ENCODE peak calls at places on chromosomes 3 and 15, in eight cellular contexts. One of them, this sample, is unnamed.

GRCh38 chr15:67386947-67387346 is 132.4 kb downstream of the IQCH start:
- DNase-seq in cardiac muscle cell: no peak
- DNase-seq in CD8-positive, alpha-beta T cell: no peak
- DNase-seq in Caco-2: no peak
- DNase-seq in right lobe of liver: no peak
- DNase-seq in chondrocyte: no peak
- DNase-seq in kidney: no peak
- DNase-seq in cardiac fibroblast: no peak
- DNase-seq in this sample: no peak

GRCh38 chr15:90214553-90215205 is 13.5 kb downstream of the SEMA4B start:
- DNase-seq in cardiac muscle cell: no peak
- DNase-seq in CD8-positive, alpha-beta T cell: no peak
- DNase-seq in Caco-2: no peak
- DNase-seq in right lobe of liver: no peak
- DNase-seq in chondrocyte: no peak
- DNase-seq in kidney: no peak
- DNase-seq in cardiac fibroblast: peak; percentile 25
- DNase-seq in this sample: no peak

GRCh38 chr15:82531496-82532382 is 8.5 kb downstream of the RPS17 start:
- DNase-seq in cardiac muscle cell: no peak
- DNase-seq in CD8-positive, alpha-beta T cell: no peak
- DNase-seq in Caco-2: no peak
- DNase-seq in right lobe of liver: no peak
- DNase-seq in chondrocyte: no peak
- DNase-seq in kidney: no peak
- DNase-seq in cardiac fibroblast: no peak
- DNase-seq in this sample: no peak

GRCh38 chr3:169694117-169694516 is 30.6 kb upstream of the MECOM start:
- DNase-seq in cardiac muscle cell: peak; percentile 40
- DNase-seq in CD8-positive, alpha-beta T cell: no peak
- DNase-seq in Caco-2: no peak
- DNase-seq in right lobe of liver: no peak
- DNase-seq in chondrocyte: no peak
- DNase-seq in kidney: no peak
- DNase-seq in cardiac fibroblast: peak; percentile 50
- DNase-seq in this sample: no peak

GRCh38 chr15:58189148-58189811 is 51.1 kb downstream of the AQP9 start:
- DNase-seq in cardiac muscle cell: no peak
- DNase-seq in CD8-positive, alpha-beta T cell: no peak
- DNase-seq in Caco-2: no peak
- DNase-seq in right lobe of liver: no peak
- DNase-seq in chondrocyte: no peak
- DNase-seq in kidney: no peak
- DNase-seq in cardiac fibroblast: no peak
- DNase-seq in this sample: no peak

GRCh38 chr15:71042356-71042922 is 72.8 kb upstream of the THSD4 start:
- DNase-seq in cardiac muscle cell: no peak
- DNase-seq in CD8-positive, alpha-beta T cell: no peak
- DNase-seq in Caco-2: no peak
- DNase-seq in right lobe of liver: no peak
- DNase-seq in chondrocyte: no peak
- DNase-seq in kidney: no peak
- DNase-seq in cardiac fibroblast: no peak
- DNase-seq in this sample: no peak

GRCh38 chr3:21524113-21524512 is 226.9 kb downstream of the ZNF385D start:
- DNase-seq in cardiac muscle cell: no peak
- DNase-seq in CD8-positive, alpha-beta T cell: no peak
- DNase-seq in Caco-2: no peak
- DNase-seq in right lobe of liver: no peak
- DNase-seq in chondrocyte: no peak
- DNase-seq in kidney: no peak
- DNase-seq in cardiac fibroblast: no peak
- DNase-seq in this sample: no peak

GRCh38 chr3:16687206-16687605 is 82.0 kb upstream of the DAZL start:
- DNase-seq in cardiac muscle cell: no peak
- DNase-seq in CD8-positive, alpha-beta T cell: no peak
- DNase-seq in Caco-2: no peak
- DNase-seq in right lobe of liver: no peak
- DNase-seq in chondrocyte: no peak
- DNase-seq in kidney: no peak
- DNase-seq in cardiac fibroblast: no peak
- DNase-seq in this sample: no peak

GRCh38 chr15:63763476-63764123 is 70.1 kb downstream of the HERC1 start:
- DNase-seq in cardiac muscle cell: no peak
- DNase-seq in CD8-positive, alpha-beta T cell: no peak
- DNase-seq in Caco-2: no peak
- DNase-seq in right lobe of liver: no peak
- DNase-seq in chondrocyte: no peak
- DNase-seq in kidney: no peak
- DNase-seq in cardiac fibroblast: no peak
- DNase-seq in this sample: peak; percentile 13

GRCh38 chr3:173284301-173284700 is 113.2 kb upstream of the NLGN1 start:
- DNase-seq in cardiac muscle cell: no peak
- DNase-seq in CD8-positive, alpha-beta T cell: no peak
- DNase-seq in Caco-2: no peak
- DNase-seq in right lobe of liver: no peak
- DNase-seq in chondrocyte: no peak
- DNase-seq in kidney: no peak
- DNase-seq in cardiac fibroblast: no peak
- DNase-seq in this sample: no peak

GRCh38 chr15:70036585-70037343 is 61.0 kb downstream of the TLE3 start:
- DNase-seq in cardiac muscle cell: no peak
- DNase-seq in CD8-positive, alpha-beta T cell: no peak
- DNase-seq in Caco-2: no peak
- DNase-seq in right lobe of liver: no peak
- DNase-seq in chondrocyte: no peak
- DNase-seq in kidney: peak; percentile 48
- DNase-seq in cardiac fibroblast: no peak
- DNase-seq in this sample: peak; percentile 89

GRCh38 chr3:31831526-31832034 is 149.5 kb downstream of the OSBPL10 start:
- DNase-seq in cardiac muscle cell: no peak
- DNase-seq in CD8-positive, alpha-beta T cell: no peak
- DNase-seq in Caco-2: no peak
- DNase-seq in right lobe of liver: no peak
- DNase-seq in chondrocyte: no peak
- DNase-seq in kidney: no peak
- DNase-seq in cardiac fibroblast: no peak
- DNase-seq in this sample: no peak

GRCh38 chr15:33313491-33313890 is 2.7 kb downstream of the RYR3 start:
- DNase-seq in cardiac muscle cell: no peak
- DNase-seq in CD8-positive, alpha-beta T cell: no peak
- DNase-seq in Caco-2: no peak
- DNase-seq in right lobe of liver: no peak
- DNase-seq in chondrocyte: no peak
- DNase-seq in kidney: no peak
- DNase-seq in cardiac fibroblast: no peak
- DNase-seq in this sample: no peak

GRCh38 chr15:63306480-63307073 is 29.2 kb downstream of the APH1B start:
- DNase-seq in cardiac muscle cell: no peak
- DNase-seq in CD8-positive, alpha-beta T cell: no peak
- DNase-seq in Caco-2: no peak
- DNase-seq in right lobe of liver: no peak
- DNase-seq in chondrocyte: no peak
- DNase-seq in kidney: no peak
- DNase-seq in cardiac fibroblast: no peak
- DNase-seq in this sample: no peak

GRCh38 chr3:196111939-196112386 is 30.1 kb upstream of the TFRC start:
- DNase-seq in cardiac muscle cell: no peak
- DNase-seq in CD8-positive, alpha-beta T cell: no peak
- DNase-seq in Caco-2: no peak
- DNase-seq in right lobe of liver: peak; percentile 15
- DNase-seq in chondrocyte: peak; percentile 34
- DNase-seq in kidney: peak; percentile 8
- DNase-seq in cardiac fibroblast: no peak
- DNase-seq in this sample: peak; percentile 69

GRCh38 chr3:143775401-143775970 is 72.8 kb downstream of the SLC9A9 start:
- DNase-seq in cardiac muscle cell: peak; percentile 65
- DNase-seq in CD8-positive, alpha-beta T cell: no peak
- DNase-seq in Caco-2: peak; percentile 32
- DNase-seq in right lobe of liver: no peak
- DNase-seq in chondrocyte: no peak
- DNase-seq in kidney: no peak
- DNase-seq in cardiac fibroblast: peak; percentile 54
- DNase-seq in this sample: peak; percentile 63

GRCh38 chr15:56868251-56868650 is 50.2 kb upstream of the TCF12 start:
- DNase-seq in cardiac muscle cell: no peak
- DNase-seq in CD8-positive, alpha-beta T cell: no peak
- DNase-seq in Caco-2: no peak
- DNase-seq in right lobe of liver: no peak
- DNase-seq in chondrocyte: no peak
- DNase-seq in kidney: no peak
- DNase-seq in cardiac fibroblast: no peak
- DNase-seq in this sample: no peak

GRCh38 chr3:2156244-2156847 is 57.7 kb downstream of the CNTN4 start:
- DNase-seq in cardiac muscle cell: peak; percentile 67
- DNase-seq in CD8-positive, alpha-beta T cell: no peak
- DNase-seq in Caco-2: peak; percentile 52
- DNase-seq in right lobe of liver: no peak
- DNase-seq in chondrocyte: no peak
- DNase-seq in kidney: peak; percentile 53
- DNase-seq in cardiac fibroblast: no peak
- DNase-seq in this sample: peak; percentile 23
- TF ChIP-seq CTCF in cardiac muscle cell: peak; percentile 42
- TF ChIP-seq CTCF in CD8-positive, alpha-beta T cell: peak; percentile 20
- TF ChIP-seq CTCF in Caco-2: peak; percentile 59
- TF ChIP-seq CTCF in right lobe of liver: peak; percentile 48
- TF ChIP-seq CTCF in chondrocyte: peak; percentile 80
- TF ChIP-seq CTCF in kidney: peak; percentile 52
- TF ChIP-seq CTCF in cardiac fibroblast: peak; percentile 35
- TF ChIP-seq CTCF in this sample: peak; percentile 34

GRCh38 chr3:160720123-160720746 is 35.8 kb upstream of the PPM1L start:
- DNase-seq in cardiac muscle cell: no peak
- DNase-seq in CD8-positive, alpha-beta T cell: no peak
- DNase-seq in Caco-2: no peak
- DNase-seq in right lobe of liver: no peak
- DNase-seq in chondrocyte: no peak
- DNase-seq in kidney: no peak
- DNase-seq in cardiac fibroblast: no peak
- DNase-seq in this sample: peak; percentile 9
- TF ChIP-seq CTCF in cardiac muscle cell: peak; percentile 13
- TF ChIP-seq CTCF in CD8-positive, alpha-beta T cell: no peak
- TF ChIP-seq CTCF in Caco-2: no peak
- TF ChIP-seq CTCF in right lobe of liver: peak; percentile 30
- TF ChIP-seq CTCF in chondrocyte: no peak
- TF ChIP-seq CTCF in kidney: no peak
- TF ChIP-seq CTCF in cardiac fibroblast: no peak
- TF ChIP-seq CTCF in this sample: no peak

GRCh38 chr3:54906763-54907162 is 21.1 kb downstream of the LRTM1 start:
- DNase-seq in cardiac muscle cell: peak; percentile 58
- DNase-seq in CD8-positive, alpha-beta T cell: no peak
- DNase-seq in Caco-2: no peak
- DNase-seq in right lobe of liver: no peak
- DNase-seq in chondrocyte: no peak
- DNase-seq in kidney: no peak
- DNase-seq in cardiac fibroblast: no peak
- DNase-seq in this sample: no peak
- TF ChIP-seq CTCF in cardiac muscle cell: no peak
- TF ChIP-seq CTCF in CD8-positive, alpha-beta T cell: no peak
- TF ChIP-seq CTCF in Caco-2: no peak
- TF ChIP-seq CTCF in right lobe of liver: no peak
- TF ChIP-seq CTCF in chondrocyte: no peak
- TF ChIP-seq CTCF in kidney: no peak
- TF ChIP-seq CTCF in cardiac fibroblast: no peak
- TF ChIP-seq CTCF in this sample: no peak

DNA sequence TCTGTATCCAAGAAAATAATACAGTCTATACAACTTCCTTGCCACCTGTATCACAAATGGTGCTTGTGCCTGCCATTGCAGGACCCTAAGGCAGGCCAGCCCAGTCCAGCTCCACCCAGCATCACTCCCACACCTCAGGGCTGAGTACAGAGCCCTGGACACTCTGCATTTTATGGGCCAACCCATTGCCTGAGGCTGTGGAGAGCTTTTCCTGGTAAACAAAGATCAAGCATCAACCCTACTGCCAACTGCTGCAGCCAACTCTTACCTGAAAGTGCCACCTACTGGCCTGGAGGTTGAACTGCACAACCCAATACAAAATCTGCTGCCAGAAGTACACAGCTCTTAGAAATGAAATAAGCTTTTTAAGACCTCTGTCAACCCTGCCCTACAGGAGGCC is 1082.2 kb downstream of the NAALADL2 start:
- DNase-seq in cardiac muscle cell: no peak
- DNase-seq in CD8-positive, alpha-beta T cell: no peak
- DNase-seq in Caco-2: peak; percentile 19
- DNase-seq in right lobe of liver: no peak
- DNase-seq in chondrocyte: no peak
- DNase-seq in kidney: no peak
- DNase-seq in cardiac fibroblast: peak; percentile 10
- DNase-seq in this sample: peak; percentile 16
- TF ChIP-seq CTCF in cardiac muscle cell: peak; percentile 31
- TF ChIP-seq CTCF in CD8-positive, alpha-beta T cell: no peak
- TF ChIP-seq CTCF in Caco-2: peak; percentile 26
- TF ChIP-seq CTCF in right lobe of liver: peak; percentile 64
- TF ChIP-seq CTCF in chondrocyte: peak; percentile 53
- TF ChIP-seq CTCF in kidney: peak; percentile 42
- TF ChIP-seq CTCF in cardiac fibroblast: peak; percentile 46
- TF ChIP-seq CTCF in this sample: peak; percentile 50

GRCh38 chr15:59332009-59332408 is 40.7 kb downstream of the MYO1E start:
- DNase-seq in cardiac muscle cell: no peak
- DNase-seq in CD8-positive, alpha-beta T cell: no peak
- DNase-seq in Caco-2: no peak
- DNase-seq in right lobe of liver: no peak
- DNase-seq in chondrocyte: no peak
- DNase-seq in kidney: no peak
- DNase-seq in cardiac fibroblast: no peak
- DNase-seq in this sample: no peak
- TF ChIP-seq CTCF in cardiac muscle cell: no peak
- TF ChIP-seq CTCF in CD8-positive, alpha-beta T cell: no peak
- TF ChIP-seq CTCF in Caco-2: no peak
- TF ChIP-seq CTCF in right lobe of liver: no peak
- TF ChIP-seq CTCF in chondrocyte: no peak
- TF ChIP-seq CTCF in kidney: no peak
- TF ChIP-seq CTCF in cardiac fibroblast: no peak
- TF ChIP-seq CTCF in this sample: no peak

GRCh38 chr15:25438601-25439455 is at the start of gene UBE3A:
- DNase-seq in cardiac muscle cell: peak; percentile 96
- DNase-seq in CD8-positive, alpha-beta T cell: peak; percentile 82
- DNase-seq in Caco-2: peak; percentile 97
- DNase-seq in right lobe of liver: peak; percentile 93
- DNase-seq in chondrocyte: peak; percentile 97
- DNase-seq in kidney: peak; percentile 97
- DNase-seq in cardiac fibroblast: peak; percentile 97
- DNase-seq in this sample: peak; percentile 95
- TF ChIP-seq CTCF in cardiac muscle cell: peak; percentile 29
- TF ChIP-seq CTCF in CD8-positive, alpha-beta T cell: no peak
- TF ChIP-seq CTCF in Caco-2: no peak
- TF ChIP-seq CTCF in right lobe of liver: peak; percentile 22
- TF ChIP-seq CTCF in chondrocyte: peak; percentile 54
- TF ChIP-seq CTCF in kidney: peak; percentile 22
- TF ChIP-seq CTCF in cardiac fibroblast: no peak
- TF ChIP-seq CTCF in this sample: no peak

DNA sequence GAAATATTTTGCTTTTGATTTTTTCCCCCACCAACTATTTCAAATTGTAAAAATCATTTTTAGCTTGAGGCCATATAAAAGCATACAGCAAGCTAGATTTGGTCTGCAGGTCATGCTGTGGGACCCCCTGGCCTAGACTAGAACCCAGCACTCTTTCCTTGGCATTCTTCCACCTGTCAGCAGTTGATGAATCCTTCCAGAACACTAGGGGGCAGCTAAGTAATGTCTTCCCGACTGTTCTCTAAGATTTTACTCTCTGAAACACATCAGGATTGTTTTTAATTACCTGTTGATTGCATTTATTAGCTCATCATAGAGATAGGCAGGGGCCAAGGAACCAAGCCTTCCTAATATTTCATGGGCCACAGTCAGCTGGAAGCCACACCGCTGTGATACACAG is 174.5 kb downstream of the CACNA1D start:
- DNase-seq in cardiac muscle cell: peak; percentile 26
- DNase-seq in CD8-positive, alpha-beta T cell: no peak
- DNase-seq in Caco-2: no peak
- DNase-seq in right lobe of liver: no peak
- DNase-seq in chondrocyte: no peak
- DNase-seq in kidney: no peak
- DNase-seq in cardiac fibroblast: peak; percentile 3
- DNase-seq in this sample: peak; percentile 19
- TF ChIP-seq CTCF in cardiac muscle cell: peak; percentile 51
- TF ChIP-seq CTCF in CD8-positive, alpha-beta T cell: no peak
- TF ChIP-seq CTCF in Caco-2: peak; percentile 21
- TF ChIP-seq CTCF in right lobe of liver: peak; percentile 36
- TF ChIP-seq CTCF in chondrocyte: peak; percentile 71
- TF ChIP-seq CTCF in kidney: peak; percentile 6
- TF ChIP-seq CTCF in cardiac fibroblast: peak; percentile 31
- TF ChIP-seq CTCF in this sample: peak; percentile 31